ENCODE peak calls at places on chromosomes 7 and 10, in eight cellular contexts. I is CD4-positive, alpha-beta T cell; P is AG04450; Y is fibroblast of the aortic adventitia; C is mammary epithelial cell; W is heart left ventricle; B is GM12865; N is choroid plexus epithelial cell. F is an unnamed sample.

GRCh38 chr7:155382802-155383171 is 75.1 kb upstream of the EN2 start:
- DNase-seq in I (no peak), P (no peak), Y (no peak), C (no peak), W (no peak), B (no peak), N (no peak), F (no peak)

GRCh38 chr7:33932221-33932620 is 26.9 kb downstream of the BMPER start:
- DNase-seq in I (no peak), P (no peak), Y (no peak), C (no peak), W (no peak), B (no peak), N (no peak), F (no peak)

GRCh38 chr10:60573342-60573741 is 183.7 kb upstream of the ANK3 start:
- DNase-seq in I (no peak), P (no peak), Y (peak; percentile 6), C (no peak), W (no peak), B (peak; percentile 19), N (peak; percentile 68), F (no peak)

GRCh38 chr7:16669581-16669980 is 23.6 kb downstream of the BZW2 start:
- DNase-seq in I (no peak), P (no peak), Y (no peak), C (no peak), W (no peak), B (no peak), N (peak; percentile 44), F (peak; percentile 25)

GRCh38 chr7:40244226-40244625 is 109.4 kb downstream of the SUGCT start:
- DNase-seq in I (no peak), P (no peak), Y (no peak), C (no peak), W (no peak), B (no peak), N (peak; percentile 7), F (no peak)

GRCh38 chr7:34060548-34060947 is 155.2 kb downstream of the BMPER start:
- DNase-seq in I (no peak), P (no peak), Y (peak; percentile 88), C (peak; percentile 50), W (no peak), B (no peak), N (peak; percentile 86), F (peak; percentile 83)

GRCh38 chr10:120052964-120053363 is 160.4 kb downstream of the SEC23IP start:
- DNase-seq in I (no peak), P (no peak), Y (no peak), C (no peak), W (no peak), B (no peak), N (no peak), F (no peak)

GRCh38 chr10:13593560-13593959 is 6.8 kb downstream of the PRPF18 start:
- DNase-seq in I (no peak), P (no peak), Y (peak; percentile 48), C (no peak), W (no peak), B (no peak), N (no peak), F (peak; percentile 83)

GRCh38 chr7:100088095-100088620 is 611 bp upstream of the COPS6 start:
- DNase-seq in I (no peak), P (no peak), Y (no peak), C (no peak), W (no peak), B (no peak), N (no peak), F (no peak)

GRCh38 chr7:92808635-92809034 is 27.7 kb downstream of the CDK6 start:
- DNase-seq in I (no peak), P (no peak), Y (no peak), C (no peak), W (no peak), B (no peak), N (peak; percentile 70), F (no peak)

GRCh38 chr10:29554660-29555059 is 80.1 kb downstream of the SVIL start:
- DNase-seq in I (no peak), P (no peak), Y (no peak), C (no peak), W (no peak), B (no peak), N (peak; percentile 46), F (peak; percentile 7)

GRCh38 chr7:46969303-46970130 is 612.4 kb downstream of the TNS3 start:
- DNase-seq in I (no peak), P (no peak), Y (peak; percentile 29), C (peak; percentile 57), W (no peak), B (no peak), N (peak; percentile 73), F (peak; percentile 22)

GRCh38 chr7:29622335-29623265 is 59.0 kb downstream of the PRR15 start:
- DNase-seq in I (no peak), P (peak; percentile 63), Y (peak; percentile 96), C (peak; percentile 94), W (no peak), B (no peak), N (peak; percentile 86), F (peak; percentile 94)

GRCh38 chr7:157136372-157136771 is 2.4 kb upstream of the UBE3C start:
- DNase-seq in I (no peak), P (peak; percentile 43), Y (peak; percentile 92), C (peak; percentile 84), W (no peak), B (no peak), N (peak; percentile 95), F (peak; percentile 83)

GRCh38 chr7:148699772-148700629 is 1.3 kb downstream of the CUL1 start:
- DNase-seq in I (no peak), P (no peak), Y (peak; percentile 65), C (no peak), W (no peak), B (peak; percentile 24), N (peak; percentile 47), F (peak; percentile 36)

GRCh38 chr7:23184291-23184690 is 2.4 kb downstream of the NUP42 start:
- DNase-seq in I (no peak), P (no peak), Y (no peak), C (no peak), W (no peak), B (no peak), N (no peak), F (no peak)

GRCh38 chr10:36720931-36721330 is 404.5 kb upstream of the ANKRD30A start:
- DNase-seq in I (no peak), P (no peak), Y (no peak), C (no peak), W (no peak), B (no peak), N (peak; percentile 48), F (no peak)

GRCh38 chr7:106326594-106327537 is 42.1 kb upstream of the NAMPT start:
- DNase-seq in I (no peak), P (no peak), Y (peak; percentile 7), C (no peak), W (no peak), B (no peak), N (peak; percentile 7), F (no peak)
- TF ChIP-seq CTCF in I (no peak), P (no peak), Y (no peak), C (no peak), W (no peak), B (no peak), N (no peak), F (no peak)

GRCh38 chr7:151039850-151040548 is 8.3 kb upstream of the ASIC3 start:
- DNase-seq in I (no peak), P (no peak), Y (no peak), C (no peak), W (no peak), B (no peak), N (no peak), F (no peak)
- TF ChIP-seq CTCF in I (no peak), P (no peak), Y (no peak), C (no peak), W (no peak), B (no peak), N (no peak), F (no peak)

DNA sequence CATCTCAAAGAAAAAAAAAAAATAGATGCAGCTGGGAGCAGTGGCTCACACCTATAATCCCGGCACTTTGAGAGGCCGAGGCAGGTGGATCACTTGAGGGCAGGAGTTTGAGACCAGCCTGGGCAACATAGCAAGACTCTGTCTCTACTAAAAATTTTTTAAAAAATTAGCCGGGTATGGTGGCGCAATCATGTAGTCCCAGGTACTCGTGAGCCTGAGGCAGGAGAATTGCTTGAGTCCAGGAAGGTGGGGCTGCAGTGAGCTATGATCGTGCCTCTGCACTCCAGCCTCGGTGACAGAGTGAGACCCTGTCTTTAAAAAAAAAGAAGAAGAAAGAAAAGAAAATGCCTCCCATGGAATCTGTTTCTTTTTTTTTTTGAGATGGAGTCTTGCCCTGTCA is 31.9 kb downstream of the GTF2IRD1 start:
- DNase-seq in I (no peak), P (no peak), Y (no peak), C (no peak), W (no peak), B (no peak), N (no peak), F (no peak)
- TF ChIP-seq CTCF in I (no peak), P (no peak), Y (no peak), C (no peak), W (no peak), B (no peak), N (no peak), F (no peak)

DNA sequence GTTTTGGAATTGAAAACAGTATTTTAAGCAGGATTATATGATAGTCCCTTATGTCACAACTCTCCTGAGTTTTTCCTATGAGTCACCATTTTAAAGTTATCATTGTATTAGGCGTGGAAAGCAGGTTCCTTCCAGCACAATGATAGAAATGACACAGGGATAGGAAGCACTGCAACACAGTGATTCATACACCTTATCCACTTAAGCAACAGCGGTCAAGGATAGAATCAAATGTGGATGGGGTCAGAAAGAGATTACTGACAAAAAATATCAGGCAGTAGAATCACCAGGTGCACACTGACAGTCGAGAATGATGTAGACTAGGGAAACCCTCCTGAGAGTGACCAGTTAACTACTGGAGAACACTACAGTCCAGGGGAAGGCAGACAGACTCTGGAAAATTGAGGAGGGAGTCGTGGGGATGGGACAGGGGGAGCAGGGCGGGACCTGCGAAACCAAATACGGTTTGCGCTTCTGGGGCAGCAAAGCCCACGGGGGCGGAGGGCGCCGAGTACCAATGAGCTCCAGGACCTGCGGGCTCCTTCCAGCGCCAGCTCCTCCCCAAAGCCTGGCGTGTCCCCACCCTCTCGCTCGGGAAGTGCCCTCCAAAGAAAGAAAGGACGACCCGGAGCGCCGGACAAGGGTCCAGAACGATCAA is 479 bp downstream of the PNPLA8 start:
- DNase-seq in I (no peak), P (peak; percentile 67), Y (peak; percentile 83), C (peak; percentile 86), W (peak; percentile 91), B (no peak), N (peak; percentile 61), F (peak; percentile 75)
- TF ChIP-seq CTCF in I (no peak), P (no peak), Y (peak; percentile 1), C (no peak), W (no peak), B (no peak), N (no peak), F (no peak)

GRCh38 chr10:17781856-17782255 is 27.3 kb upstream of the MRC1 start:
- DNase-seq in I (no peak), P (no peak), Y (no peak), C (no peak), W (no peak), B (peak; percentile 6), N (no peak), F (no peak)
- TF ChIP-seq CTCF in I (no peak), P (no peak), Y (no peak), C (no peak), W (peak; percentile 20), B (no peak), N (no peak), F (no peak)